ENCODE peak calls at places on chromosomes 7 and 10, in nine cellular contexts. L is mucosa of descending colon; K is right atrium auricular region; Y is endothelial cell of umbilical vein; S is BJ; P is coronary artery; C is CD4-positive, alpha-beta memory T cell; Q is H7; O is prostate gland. N is an unnamed sample.

GRCh38 chr7:96997512-96998032 is 7.8 kb upstream of the DLX6 start:
- DNase-seq in L (no peak), K (no peak), Y (no peak), S (no peak), P (no peak), C (no peak), Q (peak), O (no peak), N (no peak)

GRCh38 chr10:103691723-103692380 is 163.5 kb downstream of the SH3PXD2A start:
- DNase-seq in L (no peak), K (no peak), Y (no peak), S (no peak), P (no peak), C (no peak), Q (no peak), O (no peak), N (no peak)

GRCh38 chr10:59240581-59241183 is 64.2 kb downstream of the PHYHIPL start:
- DNase-seq in L (peak), K (no peak), Y (peak), S (peak), P (no peak), C (no peak), Q (peak), O (peak), N (no peak)

GRCh38 chr7:105580022-105580740 is 1.1 kb downstream of the EFCAB10 start:
- DNase-seq in L (no peak), K (no peak), Y (peak), S (no peak), P (no peak), C (no peak), Q (no peak), O (no peak), N (no peak)

GRCh38 chr7:63521-64021 is 128.8 kb upstream of the FAM20C start:
- DNase-seq in L (no peak), K (no peak), Y (no peak), S (no peak), P (no peak), C (no peak), Q (peak), O (no peak), N (no peak)

GRCh38 chr7:93202594-93203273 is 23.5 kb downstream of the HEPACAM2 start:
- DNase-seq in L (peak), K (no peak), Y (no peak), S (no peak), P (no peak), C (no peak), Q (no peak), O (no peak), N (no peak)

GRCh38 chr7:126210707-126211106 is 1042.0 kb downstream of the GRM8 start:
- DNase-seq in L (no peak), K (no peak), Y (no peak), S (no peak), P (no peak), C (no peak), Q (no peak), O (no peak), N (no peak)

GRCh38 chr7:158782638-158783490 is 46.4 kb downstream of the ESYT2 start:
- DNase-seq in L (peak), K (peak), Y (peak), S (peak), P (peak), C (no peak), Q (no peak), O (no peak), N (no peak)

GRCh38 chr7:34748244-34749039 is 90.4 kb downstream of the NPSR1 start:
- DNase-seq in L (peak), K (peak), Y (peak), S (peak), P (no peak), C (no peak), Q (no peak), O (peak), N (peak)

GRCh38 chr10:119932631-119933030 is 40.1 kb downstream of the SEC23IP start:
- DNase-seq in L (no peak), K (no peak), Y (no peak), S (no peak), P (no peak), C (no peak), Q (no peak), O (no peak), N (no peak)

GRCh38 chr7:1806354-1806753 is 136.3 kb downstream of the ELFN1 start:
- DNase-seq in L (no peak), K (no peak), Y (no peak), S (no peak), P (no peak), C (no peak), Q (no peak), O (no peak), N (no peak)

GRCh38 chr10:112896273-112896672 is 53.8 kb upstream of the TCF7L2 start:
- DNase-seq in L (peak), K (no peak), Y (no peak), S (no peak), P (no peak), C (no peak), Q (no peak), O (no peak), N (no peak)

GRCh38 chr10:5645375-5645774 is 21.0 kb downstream of the ASB13 start:
- DNase-seq in L (peak), K (peak), Y (no peak), S (no peak), P (no peak), C (no peak), Q (peak), O (peak), N (no peak)

GRCh38 chr7:12642539-12642938 is 44.9 kb upstream of the ARL4A start:
- DNase-seq in L (no peak), K (no peak), Y (no peak), S (no peak), P (no peak), C (no peak), Q (no peak), O (no peak), N (no peak)

GRCh38 chr10:69042838-69043237 is 45.1 kb upstream of the SRGN start:
- DNase-seq in L (no peak), K (no peak), Y (no peak), S (no peak), P (no peak), C (no peak), Q (no peak), O (no peak), N (no peak)

GRCh38 chr10:133318494-133319127 is 9.9 kb downstream of the ZNF511 start:
- DNase-seq in L (peak), K (no peak), Y (peak), S (no peak), P (no peak), C (peak), Q (peak), O (no peak), N (no peak)

GRCh38 chr10:43576580-43576979 is 2.2 kb upstream of the ZNF239 start:
- DNase-seq in L (no peak), K (no peak), Y (no peak), S (no peak), P (no peak), C (no peak), Q (no peak), O (no peak), N (no peak)

GRCh38 chr7:117715784-117716445 is 157.3 kb downstream of the CTTNBP2 start:
- DNase-seq in L (peak), K (no peak), Y (peak), S (peak), P (no peak), C (no peak), Q (peak), O (peak), N (no peak)

GRCh38 chr7:94417921-94418320 is 23.2 kb downstream of the COL1A2 start:
- DNase-seq in L (no peak), K (no peak), Y (no peak), S (no peak), P (no peak), C (no peak), Q (no peak), O (no peak), N (no peak)

GRCh38 chr10:106655606-106656005 is 508.9 kb downstream of the SORCS1 start:
- DNase-seq in L (no peak), K (no peak), Y (no peak), S (no peak), P (no peak), C (no peak), Q (no peak), O (no peak), N (no peak)

GRCh38 chr7:6615853-6616555 is 594 bp downstream of the ZNF853 start:
- DNase-seq in L (no peak), K (no peak), Y (no peak), S (no peak), P (no peak), C (no peak), Q (peak), O (no peak), N (no peak)

GRCh38 chr10:117734626-117735405 is 192.3 kb downstream of the EMX2 start:
- DNase-seq in L (no peak), K (no peak), Y (no peak), S (no peak), P (no peak), C (no peak), Q (peak), O (no peak), N (no peak)

GRCh38 chr10:101162677-101163076 is 31.6 kb downstream of the TLX1 start:
- DNase-seq in L (no peak), K (no peak), Y (no peak), S (no peak), P (no peak), C (no peak), Q (no peak), O (no peak), N (no peak)

GRCh38 chr10:101158101-101159058 is 27.3 kb downstream of the TLX1 start:
- DNase-seq in L (no peak), K (no peak), Y (no peak), S (no peak), P (no peak), C (no peak), Q (no peak), O (no peak), N (no peak)

GRCh38 chr10:101165736-101166135 is 34.6 kb downstream of the TLX1 start:
- DNase-seq in L (no peak), K (no peak), Y (peak), S (no peak), P (no peak), C (no peak), Q (no peak), O (no peak), N (no peak)

GRCh38 chr10:101166430-101166829 is 35.3 kb downstream of the TLX1 start:
- DNase-seq in L (no peak), K (no peak), Y (no peak), S (no peak), P (no peak), C (no peak), Q (no peak), O (no peak), N (no peak)

DNA sequence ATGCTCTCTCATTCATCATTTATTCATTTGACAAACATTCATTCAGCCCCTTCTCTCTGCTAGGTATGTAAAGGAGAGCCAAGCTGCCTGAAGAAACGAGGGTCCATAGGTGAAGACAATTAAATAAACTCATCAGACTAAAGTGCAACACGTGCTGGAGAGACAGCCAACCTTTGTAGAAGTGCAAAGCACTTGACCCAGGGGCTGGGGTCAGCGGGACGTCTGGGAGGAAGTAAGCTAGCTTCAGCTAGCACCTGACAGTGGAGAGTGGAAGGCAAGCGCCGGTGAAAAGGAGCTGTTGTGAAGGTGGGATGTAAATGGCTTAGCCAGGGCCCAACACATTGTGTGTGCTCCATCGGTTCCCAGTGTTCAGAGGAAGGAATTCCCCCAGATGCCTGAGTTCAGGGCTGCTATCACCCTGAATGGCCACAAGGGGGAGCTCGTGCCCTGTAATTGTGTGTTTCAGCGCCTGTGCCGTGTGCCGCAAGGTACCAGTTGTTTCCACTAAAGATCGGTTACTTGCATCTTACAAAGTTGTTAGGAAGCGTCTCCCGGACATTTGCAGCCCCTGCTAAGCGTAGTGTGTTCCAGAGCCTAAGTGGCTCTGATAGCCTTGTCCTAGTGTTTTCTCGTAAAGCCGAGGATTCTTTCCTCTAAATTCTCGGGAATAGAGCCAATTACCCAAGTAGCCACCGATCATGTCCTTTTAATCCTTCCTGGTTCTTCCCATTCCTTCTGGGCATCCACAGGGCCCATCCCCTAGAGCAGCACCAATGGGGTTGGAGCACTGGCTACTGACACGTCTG is 30.6 kb downstream of the TLX1 start:
- DNase-seq in L (peak), K (peak), Y (peak), S (peak), P (no peak), C (peak), Q (peak), O (peak), N (peak)
- H3K4me3 ChIP-seq in L (no peak), K (peak), Y (no peak), S (peak), P (peak), C (no peak), Q (no peak), O (no peak), N (peak)

GRCh38 chr10:88038268-88038667 is 174.8 kb downstream of the PTEN start:
- DNase-seq in L (no peak), K (no peak), Y (no peak), S (no peak), P (no peak), C (no peak), Q (no peak), O (no peak), N (peak)
- H3K4me3 ChIP-seq in L (no peak), K (no peak), Y (no peak), S (no peak), P (no peak), C (no peak), Q (no peak), O (no peak), N (no peak)

GRCh38 chr10:101566333-101567164 is 21.5 kb downstream of the POLL start:
- DNase-seq in L (no peak), K (no peak), Y (peak), S (no peak), P (peak), C (no peak), Q (peak), O (no peak), N (no peak)
- H3K4me3 ChIP-seq in L (no peak), K (peak), Y (no peak), S (peak), P (peak), C (no peak), Q (no peak), O (no peak), N (peak)

GRCh38 chr10:61869772-61870520 is 31.6 kb upstream of the ARID5B start:
- DNase-seq in L (no peak), K (no peak), Y (peak), S (peak), P (no peak), C (no peak), Q (no peak), O (no peak), N (no peak)
- H3K4me3 ChIP-seq in L (no peak), K (no peak), Y (no peak), S (no peak), P (no peak), C (no peak), Q (no peak), O (no peak), N (no peak)

GRCh38 chr7:19772858-19773337 is 519 bp downstream of the TMEM196 start:
- DNase-seq in L (no peak), K (no peak), Y (peak), S (no peak), P (no peak), C (no peak), Q (peak), O (no peak), N (no peak)
- H3K4me3 ChIP-seq in L (no peak), K (peak), Y (no peak), S (no peak), P (peak), C (no peak), Q (peak), O (no peak), N (no peak)

DNA sequence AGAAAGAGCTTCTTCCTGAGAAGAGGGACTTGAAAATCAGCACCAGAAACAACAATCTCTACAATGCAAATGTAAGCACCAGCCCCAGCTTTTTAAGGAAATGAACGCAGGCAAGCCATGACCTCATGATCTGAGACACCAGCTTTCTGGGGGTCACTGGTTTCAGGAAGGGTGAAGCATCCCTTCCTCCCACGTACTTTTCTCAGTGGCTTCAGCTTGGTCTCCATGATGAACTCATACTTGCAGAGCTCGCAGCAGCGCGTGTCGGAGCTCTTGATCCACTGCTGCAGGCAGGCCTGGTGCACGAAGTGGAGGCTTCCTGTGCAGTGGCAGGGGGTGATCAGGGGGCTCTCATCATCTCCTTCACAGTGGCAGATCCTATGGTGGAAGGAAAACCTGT is 87.0 kb downstream of the ALOX5 start:
- DNase-seq in L (no peak), K (no peak), Y (no peak), S (no peak), P (no peak), C (no peak), Q (no peak), O (no peak), N (no peak)
- H3K4me3 ChIP-seq in L (no peak), K (no peak), Y (no peak), S (no peak), P (no peak), C (no peak), Q (no peak), O (no peak), N (no peak)

GRCh38 chr7:66921396-66921917 is 432 bp downstream of the TMEM248 start:
- DNase-seq in L (peak), K (no peak), Y (no peak), S (no peak), P (peak), C (no peak), Q (peak), O (peak), N (peak)

GRCh38 chr7:66921918-66922486 is 977 bp downstream of the TMEM248 start:
- DNase-seq in L (peak), K (no peak), Y (peak), S (no peak), P (no peak), C (peak), Q (peak), O (no peak), N (peak)

GRCh38 chr7:66927348-66927948 is 6.4 kb downstream of the TMEM248 start:
- DNase-seq in L (no peak), K (no peak), Y (no peak), S (no peak), P (no peak), C (no peak), Q (no peak), O (no peak), N (no peak)

GRCh38 chr7:66928388-66928787 is 7.4 kb downstream of the TMEM248 start:
- DNase-seq in L (no peak), K (no peak), Y (no peak), S (no peak), P (no peak), C (no peak), Q (no peak), O (no peak), N (no peak)

GRCh38 chr7:66925255-66925654 is 4.2 kb downstream of the TMEM248 start:
- DNase-seq in L (no peak), K (no peak), Y (no peak), S (no peak), P (no peak), C (no peak), Q (no peak), O (no peak), N (no peak)
- H3K4me3 ChIP-seq in L (no peak), K (no peak), Y (no peak), S (no peak), P (no peak), C (no peak), Q (no peak), O (no peak), N (no peak)

GRCh38 chr10:63501954-63502353 is 19.2 kb upstream of the REEP3 start:
- DNase-seq in L (no peak), K (no peak), Y (no peak), S (no peak), P (no peak), C (no peak), Q (no peak), O (no peak), N (no peak)
- H3K4me3 ChIP-seq in L (no peak), K (no peak), Y (no peak), S (no peak), P (no peak), C (no peak), Q (no peak), O (no peak), N (no peak)

GRCh38 chr7:148962515-148962822 is 65.8 kb downstream of the PDIA4 start:
- DNase-seq in L (no peak), K (no peak), Y (no peak), S (no peak), P (no peak), C (no peak), Q (no peak), O (no peak), N (no peak)

GRCh38 chr7:148963583-148964509 is 64.5 kb downstream of the PDIA4 start:
- DNase-seq in L (peak), K (no peak), Y (peak), S (no peak), P (no peak), C (no peak), Q (no peak), O (no peak), N (no peak)

GRCh38 chr7:148962823-148963582 is 65.3 kb downstream of the PDIA4 start:
- DNase-seq in L (peak), K (no peak), Y (peak), S (no peak), P (no peak), C (peak), Q (peak), O (peak), N (no peak)

GRCh38 chr7:148967032-148967372 is 61.3 kb downstream of the PDIA4 start:
- DNase-seq in L (no peak), K (no peak), Y (no peak), S (no peak), P (no peak), C (no peak), Q (no peak), O (no peak), N (no peak)

GRCh38 chr7:148964510-148965267 is 63.6 kb downstream of the PDIA4 start:
- DNase-seq in L (no peak), K (no peak), Y (peak), S (no peak), P (no peak), C (no peak), Q (no peak), O (no peak), N (no peak)
- H3K4me3 ChIP-seq in L (no peak), K (peak), Y (no peak), S (no peak), P (peak), C (no peak), Q (peak), O (peak), N (peak)

N was measured in skeletal muscle cell.